ENCODE peak calls at places on chromosome 5, in five cellular contexts. X is K562, F is GM12878, Y is upper lobe of left lung, S is HepG2. T is an unnamed sample.

GRCh38 chr5:151028717-151029116 is 8.3 kb downstream of the GPX3 start:
- ATAC-seq in X (no peak), S (peak; percentile 12), Y (no peak), F (no peak), T (peak; percentile 27)

GRCh38 chr5:81579525-81579924 is 171.4 kb downstream of the SSBP2 start:
- ATAC-seq in Y (no peak), F (peak; percentile 96), X (peak; percentile 97), S (no peak), T (no peak)

GRCh38 chr5:34738381-34738780 is 82.3 kb downstream of the RAI14 start:
- ATAC-seq in S (no peak), F (no peak), Y (no peak), X (no peak), T (no peak)

GRCh38 chr5:168991311-168991710 is 309.6 kb downstream of the SLIT3 start:
- ATAC-seq in F (no peak), S (no peak), X (no peak), Y (no peak), T (no peak)

GRCh38 chr5:83827111-83827541 is 106.5 kb upstream of the HAPLN1 start:
- ATAC-seq in Y (no peak), F (no peak), S (no peak), X (no peak), T (peak; percentile 61)

GRCh38 chr5:54753034-54753433 is 232.4 kb downstream of the ESM1 start:
- ATAC-seq in Y (no peak), F (peak; percentile 88), S (no peak), X (peak; percentile 68), T (no peak)

GRCh38 chr5:17305964-17306725 is 88.7 kb downstream of the BASP1 start:
- ATAC-seq in S (peak; percentile 50), F (no peak), Y (peak; percentile 89), X (no peak), T (no peak)

GRCh38 chr5:82374637-82375036 is 96.5 kb upstream of the RPS23 start:
- ATAC-seq in F (peak; percentile 89), S (no peak), X (no peak), Y (no peak), T (no peak)

GRCh38 chr5:127702913-127703575 is at the start of gene CCDC192:
- ATAC-seq in X (no peak), S (no peak), Y (no peak), F (peak; percentile 46), T (no peak)

GRCh38 chr5:69238760-69239251 is 4.1 kb downstream of the CDK7 start:
- ATAC-seq in S (no peak), X (no peak), Y (no peak), F (no peak), T (no peak)

GRCh38 chr5:38681966-38682365 is 125.5 kb upstream of the LIFR start:
- ATAC-seq in S (no peak), Y (no peak), X (no peak), F (no peak), T (no peak)
- H3K4me3 ChIP-seq in S (no peak overlapping the region), Y (no peak overlapping the region), X (no peak overlapping the region), F (no peak overlapping the region), T (no peak overlapping the region)

GRCh38 chr5:138755084-138755748 is 2.0 kb downstream of the CTNNA1 start:
- ATAC-seq in X (no peak), Y (no peak), F (peak; percentile 83), S (no peak), T (no peak)

GRCh38 chr5:138754699-138755057 is 1.5 kb downstream of the CTNNA1 start:
- ATAC-seq in X (no peak), Y (no peak), F (no peak), S (no peak), T (no peak)

GRCh38 chr5:138752951-138753793 is at the start of gene CTNNA1:
- ATAC-seq in Y (peak; percentile 88), X (peak; percentile 77), S (peak; percentile 76), F (peak; percentile 68), T (peak; percentile 82)

GRCh38 chr5:138752341-138752950 is 779 bp upstream of the CTNNA1 start:
- ATAC-seq in X (peak; percentile 73), F (no peak), Y (no peak), S (peak; percentile 36), T (no peak)

GRCh38 chr5:138753794-138754698 is 821 bp downstream of the CTNNA1 start:
- ATAC-seq in Y (peak; percentile 82), F (peak; percentile 14), S (peak; percentile 52), X (peak; percentile 59), T (peak; percentile 70)
- TF ChIP-seq EP300 in Y (no peak), F (no peak), S (no peak), X (peak; percentile 37), T (no peak)

DNA sequence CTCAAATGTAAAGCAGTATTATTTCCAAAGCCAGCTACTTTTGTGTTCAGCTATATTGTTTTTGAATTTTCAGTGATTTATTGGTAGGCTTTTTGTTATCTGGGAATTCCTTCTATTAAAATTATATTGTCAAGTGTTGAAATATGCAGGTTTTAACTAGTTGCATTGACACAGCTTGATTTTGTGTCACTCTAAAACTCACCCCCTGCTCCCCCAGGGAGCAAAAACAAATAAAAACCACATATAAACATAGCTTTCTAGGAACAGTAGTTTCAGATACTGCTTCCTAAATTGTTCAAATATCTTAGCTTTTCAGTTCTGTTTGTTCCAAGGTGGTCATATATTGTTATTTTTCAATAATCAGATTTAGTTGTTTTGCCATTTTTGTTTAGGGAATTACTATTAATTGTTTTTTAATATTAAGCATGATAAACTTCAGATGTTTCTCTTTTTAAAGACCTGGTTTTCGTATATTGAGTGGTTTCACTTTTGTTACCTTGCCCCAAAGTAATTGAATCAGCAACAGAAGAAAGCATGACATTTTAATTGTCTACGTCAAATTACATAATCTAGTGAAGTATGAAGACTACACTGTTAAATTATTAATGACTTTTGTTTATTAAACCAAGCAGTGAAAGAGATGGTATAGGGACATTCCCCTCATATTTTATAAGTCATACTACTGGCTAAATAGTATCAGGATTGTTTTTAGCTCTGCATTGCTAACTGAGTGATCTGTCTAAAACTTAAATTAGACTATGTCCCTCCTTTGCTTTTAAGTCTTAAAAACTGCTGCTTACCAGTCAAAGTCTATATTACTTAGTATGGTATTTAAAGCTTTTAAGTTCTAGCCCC is 43.4 kb downstream of the ERBIN start:
- ATAC-seq in F (peak; percentile 65), X (no peak), Y (no peak), S (no peak), T (no peak)
- H3K4me1 ChIP-seq in F (peaks cover 10% of the 10 kb centered on the region), X (peaks cover 21% of the 10 kb centered on the region), Y (peaks cover 29% of the 10 kb centered on the region), S (peaks cover 20% of the 10 kb centered on the region), T (peaks cover 4% of the 10 kb centered on the region)

GRCh38 chr5:52990531-52990925 is 1.4 kb downstream of the ITGA2 start:
- ATAC-seq in F (no peak), X (no peak), S (no peak), Y (no peak), T (no peak)
- H3K4me3 ChIP-seq in F (no peak overlapping the region), X (no peak overlapping the region), S (peak overlapping the region; percentile 91), Y (peak overlapping the region; percentile 63), T (peak overlapping the region; percentile 75)

GRCh38 chr5:8019719-8020218 is 150.8 kb downstream of the MTRR start:
- ATAC-seq in F (no peak), S (no peak), Y (no peak), X (no peak), T (no peak)

DNA sequence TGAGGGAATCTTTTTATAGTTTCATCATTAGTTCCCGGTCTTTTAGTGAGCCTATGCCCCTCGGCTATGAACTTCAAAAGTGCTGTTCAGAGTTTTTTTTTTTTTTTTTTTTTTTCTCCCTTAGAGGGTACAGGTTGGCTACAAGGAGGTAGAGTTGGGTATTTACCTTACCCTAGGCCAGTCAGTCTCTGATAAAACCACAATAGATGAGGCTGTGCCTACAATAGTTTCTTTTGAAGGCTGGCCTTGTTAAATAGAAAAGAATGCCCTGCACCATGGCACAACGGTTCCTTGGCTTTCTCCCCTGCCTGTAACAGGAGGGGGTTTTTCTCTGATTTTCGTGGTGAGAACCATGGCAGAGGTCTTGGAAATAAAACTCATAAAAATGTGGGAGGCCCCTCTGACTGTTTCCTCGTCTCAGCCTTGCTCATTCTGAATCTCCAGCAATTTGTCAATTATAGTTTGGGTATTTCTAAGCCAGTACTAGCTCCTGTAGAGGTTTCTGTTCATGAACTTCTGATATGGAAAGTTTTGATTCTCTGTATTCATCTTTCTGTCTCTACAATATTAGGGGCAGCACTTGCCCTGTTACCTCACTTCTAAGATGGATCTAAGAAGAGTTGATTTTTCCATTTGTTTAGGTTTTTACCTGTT is 152.0 kb downstream of the MTRR start:
- ATAC-seq in F (no peak), X (no peak), S (no peak), Y (no peak), T (no peak)
- TF ChIP-seq EP300 in F (no peak), X (no peak), S (no peak), Y (no peak), T (no peak)

GRCh38 chr5:74629326-74629725 is 11.2 kb downstream of the ENC1 start:
- ATAC-seq in S (no peak), F (no peak), Y (no peak), X (no peak), T (no peak)
- H3K4me1 ChIP-seq in S (peaks cover 88% of the 10 kb centered on the region), F (peaks cover 30% of the 10 kb centered on the region), Y (peaks cover 29% of the 10 kb centered on the region), X (peaks cover 3% of the 10 kb centered on the region), T (peaks cover 22% of the 10 kb centered on the region)

T was measured in gastroesophageal sphincter.